ENCODE peak calls at places on chromosomes 16 and 17, in seven cellular contexts. T is NCI-H526; C is stimulated activated CD8-positive, alpha-beta memory T cell treated with anti-CD3 and anti-CD28 coated beads, Interleukin-7, amount 100 ng/mL, for 1 hour; I is AG10803; B is central memory CD4-positive, alpha-beta T cell; D is GM12865; U is lower lobe of right lung. F is an unnamed sample.

GRCh38 chr16:3035289-3035971 is 1.3 kb downstream of the BICDL2 start:
- DNase-seq in T (no peak), I (no peak), D (no peak), C (no peak), U (no peak), B (no peak), F (no peak)

GRCh38 chr16:72560617-72561016 is 388.7 kb upstream of the PMFBP1 start:
- DNase-seq in T (peak; percentile 3), D (no peak), U (no peak), B (no peak), I (no peak), C (no peak), F (peak; percentile 10)

GRCh38 chr16:69048328-69049120 is 56.9 kb upstream of the HAS3 start:
- DNase-seq in D (no peak), I (no peak), B (no peak), T (no peak), C (no peak), U (no peak), F (no peak)

GRCh38 chr16:17160285-17160854 is 310.4 kb downstream of the XYLT1 start:
- DNase-seq in D (no peak), C (no peak), T (no peak), B (no peak), U (no peak), I (no peak), F (no peak)

GRCh38 chr17:21375757-21376584 is at the start of gene KCNJ12:
- DNase-seq in C (no peak), D (no peak), T (peak; percentile 54), B (no peak), I (peak; percentile 27), U (no peak), F (no peak)

GRCh38 chr16:50245417-50246298 is 20.7 kb upstream of the ADCY7 start:
- DNase-seq in T (peak; percentile 39), U (peak; percentile 77), I (peak; percentile 82), C (no peak), B (peak; percentile 19), D (peak; percentile 61), F (no peak)

GRCh38 chr16:67399218-67399733 is 6.0 kb upstream of the TPPP3 start:
- DNase-seq in I (no peak), D (peak; percentile 33), T (peak; percentile 58), C (no peak), U (peak; percentile 73), B (peak; percentile 14), F (no peak)

GRCh38 chr16:84529607-84530006 is 25.1 kb upstream of the MEAK7 start:
- DNase-seq in D (no peak), B (no peak), T (no peak), U (no peak), C (no peak), I (no peak), F (no peak)

F was measured in SK-N-MC.